ENCODE peak calls at places on chromosomes 4 and X, in six cellular contexts. P, L, N, V, J and T are unnamed samples.

GRCh38 chr4:76943129-76943620 is 6.4 kb upstream of the SEPTIN11 start:
- DNase-seq in P (peak; percentile 22), L (no peak), N (no peak), V (no peak), J (no peak), T (no peak)

GRCh38 chr4:19913670-19914069 is 338.0 kb upstream of the SLIT2 start:
- DNase-seq in P (no peak), L (no peak), N (no peak), V (no peak), J (no peak), T (no peak)

GRCh38 chr4:128668566-128668965 is 140.9 kb upstream of the JADE1 start:
- DNase-seq in P (no peak), L (no peak), N (no peak), V (no peak), J (no peak), T (no peak)

GRCh38 chr4:13547563-13548041 is 3.3 kb upstream of the NKX3-2 start:
- DNase-seq in P (no peak), L (no peak), N (peak; percentile 58), V (no peak), J (no peak), T (no peak)

GRCh38 chr4:122010610-122011009 is 58.8 kb upstream of the TRPC3 start:
- DNase-seq in P (no peak), L (no peak), N (no peak), V (no peak), J (no peak), T (no peak)

GRCh38 chrX:119692241-119693031 is 532 bp downstream of the SEPTIN6 start:
- DNase-seq in P (peak; percentile 27), L (peak; percentile 21), N (peak; percentile 59), V (no peak), J (peak; percentile 37), T (peak; percentile 38)

GRCh38 chr4:55386073-55386472 is 9.7 kb upstream of the TMEM165 start:
- DNase-seq in P (peak; percentile 21), L (peak; percentile 16), N (no peak), V (no peak), J (no peak), T (no peak)

GRCh38 chr4:80322716-80323115 is 12.8 kb upstream of the CFAP299 start:
- DNase-seq in P (peak; percentile 24), L (no peak), N (no peak), V (no peak), J (no peak), T (no peak)

GRCh38 chrX:72396117-72396516 is 90.4 kb upstream of the CITED1 start:
- DNase-seq in P (peak; percentile 2), L (no peak), N (no peak), V (no peak), J (no peak), T (no peak)

GRCh38 chr4:12716896-12717295 is 767.2 kb downstream of the RAB28 start:
- DNase-seq in P (no peak), L (no peak), N (no peak), V (no peak), J (no peak), T (no peak)

GRCh38 chrX:67781132-67781531 is 237.3 kb downstream of the AR start:
- DNase-seq in P (no peak), L (peak; percentile 1), N (no peak), V (no peak), J (peak; percentile 2), T (no peak)

GRCh38 chr4:99868126-99868596 is 26.1 kb downstream of the LAMTOR3 start:
- DNase-seq in P (no peak), L (no peak), N (no peak), V (no peak), J (no peak), T (no peak)

GRCh38 chrX:41095174-41095573 is 9.9 kb downstream of the USP9X start:
- DNase-seq in P (no peak), L (no peak), N (no peak), V (no peak), J (no peak), T (no peak)

GRCh38 chr4:82421796-82422560 is 8.3 kb downstream of the HNRNPDL start:
- DNase-seq in P (no peak), L (no peak), N (no peak), V (no peak), J (no peak), T (no peak)

GRCh38 chr4:153465583-153465921 is 608 bp upstream of the TMEM131L start:
- DNase-seq in P (peak; percentile 57), L (peak; percentile 78), N (peak; percentile 68), V (no peak), J (peak; percentile 61), T (no peak)

GRCh38 chrX:68829594-68830485 is 1.0 kb downstream of the EFNB1 start:
- DNase-seq in P (peak; percentile 36), L (peak; percentile 10), N (no peak), V (no peak), J (peak; percentile 18), T (no peak)

GRCh38 chr4:184269879-184270430 is 52.3 kb upstream of the ENPP6 start:
- DNase-seq in P (no peak), L (no peak), N (no peak), V (no peak), J (no peak), T (no peak)

GRCh38 chr4:43223820-43224219 is 331.3 kb downstream of the GRXCR1 start:
- DNase-seq in P (no peak), L (no peak), N (no peak), V (no peak), J (no peak), T (no peak)

GRCh38 chr4:94225449-94225848 is 17.8 kb downstream of the SMARCAD1 start:
- DNase-seq in P (no peak), L (no peak), N (no peak), V (no peak), J (no peak), T (no peak)

GRCh38 chr4:173318648-173319211 is 15.4 kb downstream of the HMGB2 start:
- DNase-seq in P (peak; percentile 67), L (no peak), N (no peak), V (no peak), J (peak; percentile 13), T (no peak)

GRCh38 chr4:48047421-48047844 is 30.9 kb downstream of the NIPAL1 start:
- DNase-seq in P (no peak), L (peak; percentile 9), N (no peak), V (no peak), J (no peak), T (no peak)

GRCh38 chrX:13387656-13388421 is 68.0 kb upstream of the ATXN3L start:
- DNase-seq in P (no peak), L (no peak), N (no peak), V (no peak), J (no peak), T (no peak)

GRCh38 chr4:159267023-159267939 is 164.4 kb downstream of the RAPGEF2 start:
- DNase-seq in P (peak; percentile 83), L (no peak), N (no peak), V (no peak), J (no peak), T (no peak)

GRCh38 chrX:124232523-124233201 is 99.8 kb upstream of the TEX13D start:
- DNase-seq in P (no peak), L (no peak), N (peak; percentile 32), V (no peak), J (no peak), T (no peak)

GRCh38 chr4:145791988-145792387 is 112.0 kb downstream of the C4orf51 start:
- DNase-seq in P (no peak), L (no peak), N (no peak), V (no peak), J (no peak), T (no peak)

GRCh38 chrX:45266456-45266855 is 65.8 kb upstream of the DIPK2B start:
- DNase-seq in P (peak; percentile 24), L (no peak), N (no peak), V (no peak), J (no peak), T (no peak)

GRCh38 chrX:24264383-24264782 is 49.5 kb downstream of the SUPT20HL2 start:
- DNase-seq in P (no peak), L (no peak), N (no peak), V (no peak), J (peak; percentile 39), T (no peak)

GRCh38 chr4:80154547-80154933 is 42.8 kb upstream of the PRDM8 start:
- DNase-seq in P (no peak), L (no peak), N (no peak), V (no peak), J (no peak), T (no peak)

GRCh38 chr4:173171098-173171497 is 2.5 kb downstream of the GALNT7 start:
- DNase-seq in P (peak; percentile 46), L (no peak), N (no peak), V (no peak), J (peak; percentile 38), T (no peak)

GRCh38 chr4:148054275-148054674 is 322.4 kb downstream of the ARHGAP10 start:
- DNase-seq in P (peak; percentile 16), L (no peak), N (no peak), V (no peak), J (peak; percentile 4), T (no peak)

GRCh38 chr4:120517966-120518365 is 404.6 kb downstream of the PRDM5 start:
- DNase-seq in P (peak; percentile 99), L (peak; percentile 69), N (no peak), V (no peak), J (peak; percentile 74), T (peak; percentile 21)

GRCh38 chr4:182929296-182929695 is 12.1 kb upstream of the DCTD start:
- DNase-seq in P (no peak), L (no peak), N (no peak), V (no peak), J (peak; percentile 43), T (no peak)

GRCh38 chrX:17860811-17861495 is at the start of gene RAI2:
- DNase-seq in P (no peak), L (peak; percentile 52), N (peak; percentile 61), V (no peak), J (no peak), T (peak; percentile 57)

GRCh38 chrX:103539695-103540094 is 20.4 kb upstream of the RAB40A start:
- DNase-seq in P (no peak), L (no peak), N (no peak), V (no peak), J (no peak), T (no peak)
- H3K4me1 ChIP-seq in P (no peaks in the 10 kb centered on the region), L (no peaks in the 10 kb centered on the region), N (no peaks in the 10 kb centered on the region), V (no peaks in the 10 kb centered on the region), J (no peaks in the 10 kb centered on the region), T (peaks cover 14% of the 10 kb centered on the region)

GRCh38 chrX:49054073-49054762 is 4.6 kb upstream of the CCDC120 start:
- DNase-seq in P (no peak), L (no peak), N (no peak), V (no peak), J (no peak), T (no peak)

GRCh38 chrX:49058794-49059193 is at the start of gene CCDC120:
- DNase-seq in P (no peak), L (peak; percentile 65), N (no peak), V (no peak), J (no peak), T (no peak)

GRCh38 chrX:49053223-49054072 is 5.4 kb upstream of the CCDC120 start:
- DNase-seq in P (peak; percentile 67), L (peak; percentile 65), N (peak; percentile 74), V (no peak), J (peak; percentile 71), T (peak; percentile 75)
- H3K27ac ChIP-seq in P (no peak overlapping the region), L (peak overlapping the region; percentile 83), N (peak overlapping the region; percentile 49), V (peak overlapping the region; percentile 90), J (peak overlapping the region; percentile 99), T (peak overlapping the region; percentile 86)

GRCh38 chr4:15882675-15883086 is 55.9 kb downstream of the FGFBP1 start:
- DNase-seq in P (peak; percentile 72), L (peak; percentile 59), N (no peak), V (no peak), J (peak; percentile 87), T (peak; percentile 40)
- TF ChIP-seq POLR2A in P (no peak), L (no peak), N (no peak), V (no peak), J (no peak), T (no peak)

GRCh38 chrX:48937065-48937907 is 18.5 kb upstream of the PIM2 start:
- DNase-seq in P (no peak), L (peak; percentile 55), N (peak; percentile 77), V (no peak), J (no peak), T (no peak)
- H3K4me1 ChIP-seq in P (no peaks in the 10 kb centered on the region), L (peaks cover 16% of the 10 kb centered on the region), N (peaks cover 6% of the 10 kb centered on the region), V (peaks cover 11% of the 10 kb centered on the region), J (no peaks in the 10 kb centered on the region), T (peaks cover 2% of the 10 kb centered on the region)